ENCODE peak calls at places on chromosomes 7 and 10, in ten cellular contexts. D is neural crest cell, I is vagina, R is cardiac fibroblast, U is astrocyte of the cerebellum, B is GM12865, N is fibroblast of lung, E is kidney, F is A673, V is heart right ventricle. W is an unnamed sample.

GRCh38 chr7:82018226-82018625 is 248.4 kb upstream of the HGF start:
- DNase-seq in D (no peak), I (no peak), R (peak), U (no peak), B (no peak), N (no peak), E (no peak), F (no peak), V (no peak), W (no peak)

GRCh38 chr7:204326-204725 is 12.0 kb downstream of the FAM20C start:
- DNase-seq in D (no peak), I (no peak), R (no peak), U (no peak), B (no peak), N (peak), E (no peak), F (no peak), V (no peak), W (no peak)

GRCh38 chr7:137935849-137936508 is 65.9 kb downstream of the CREB3L2 start:
- DNase-seq in D (no peak), I (no peak), R (no peak), U (no peak), B (peak), N (no peak), E (no peak), F (no peak), V (no peak), W (peak)

GRCh38 chr10:57015187-57015586 is 654.1 kb upstream of the ZWINT start:
- DNase-seq in D (no peak), I (no peak), R (no peak), U (no peak), B (no peak), N (no peak), E (no peak), F (no peak), V (no peak), W (no peak)

GRCh38 chr10:78327778-78328591 is 294.3 kb downstream of the RPS24 start:
- DNase-seq in D (no peak), I (peak), R (no peak), U (no peak), B (no peak), N (no peak), E (no peak), F (no peak), V (no peak), W (no peak)

GRCh38 chr10:48187713-48188541 is 86.6 kb downstream of the FRMPD2 start:
- DNase-seq in D (no peak), I (no peak), R (no peak), U (no peak), B (no peak), N (no peak), E (no peak), F (no peak), V (no peak), W (no peak)

GRCh38 chr7:50727072-50727471 is 55.6 kb downstream of the GRB10 start:
- DNase-seq in D (no peak), I (no peak), R (peak), U (no peak), B (no peak), N (peak), E (no peak), F (no peak), V (no peak), W (peak)

GRCh38 chr7:42070068-42070467 is 166.9 kb downstream of the GLI3 start:
- DNase-seq in D (no peak), I (no peak), R (peak), U (no peak), B (no peak), N (peak), E (no peak), F (no peak), V (no peak), W (no peak)

GRCh38 chr7:66557214-66558200 is 71.2 kb upstream of the KCTD7 start:
- DNase-seq in D (peak), I (no peak), R (peak), U (peak), B (peak), N (peak), E (peak), F (peak), V (peak), W (peak)

GRCh38 chr7:126856691-126857291 is 395.9 kb downstream of the GRM8 start:
- DNase-seq in D (no peak), I (no peak), R (peak), U (no peak), B (peak), N (no peak), E (no peak), F (peak), V (no peak), W (no peak)

GRCh38 chr10:50624866-50625491 is 1.2 kb upstream of the SGMS1 start:
- DNase-seq in D (peak), I (peak), R (peak), U (no peak), B (peak), N (peak), E (no peak), F (peak), V (peak), W (peak)

GRCh38 chr7:37182011-37182478 is 266.6 kb downstream of the ELMO1 start:
- DNase-seq in D (peak), I (no peak), R (peak), U (peak), B (peak), N (peak), E (peak), F (peak), V (peak), W (peak)

GRCh38 chr10:78330884-78331283 is 297.2 kb downstream of the RPS24 start:
- DNase-seq in D (no peak), I (peak), R (no peak), U (no peak), B (no peak), N (no peak), E (no peak), F (no peak), V (no peak), W (no peak)

GRCh38 chr7:45715471-45716352 is 141.5 kb downstream of the ADCY1 start:
- DNase-seq in D (no peak), I (peak), R (no peak), U (no peak), B (no peak), N (no peak), E (no peak), F (no peak), V (no peak), W (no peak)

GRCh38 chr7:141928147-141928894 is 12.1 kb downstream of the OR9A4 start:
- DNase-seq in D (no peak), I (no peak), R (no peak), U (no peak), B (no peak), N (no peak), E (no peak), F (no peak), V (no peak), W (no peak)

GRCh38 chr7:102925962-102926825 is 13.4 kb downstream of the LRRC17 start:
- DNase-seq in D (no peak), I (no peak), R (peak), U (no peak), B (no peak), N (peak), E (no peak), F (peak), V (no peak), W (no peak)

GRCh38 chr7:148872198-148872597 is 11.9 kb downstream of the EZH2 start:
- DNase-seq in D (no peak), I (no peak), R (no peak), U (no peak), B (no peak), N (no peak), E (no peak), F (no peak), V (no peak), W (no peak)

GRCh38 chr7:55493416-55493815 is 78.9 kb downstream of the VOPP1 start:
- DNase-seq in D (no peak), I (no peak), R (no peak), U (no peak), B (no peak), N (peak), E (no peak), F (no peak), V (no peak), W (no peak)

GRCh38 chr10:633279-634245 is 55.9 kb downstream of the DIP2C start:
- DNase-seq in D (no peak), I (no peak), R (no peak), U (no peak), B (no peak), N (no peak), E (peak), F (no peak), V (no peak), W (no peak)

GRCh38 chr10:112429147-112429546 is 17.6 kb downstream of the ZDHHC6 start:
- DNase-seq in D (no peak), I (no peak), R (no peak), U (no peak), B (peak), N (no peak), E (no peak), F (no peak), V (no peak), W (no peak)

GRCh38 chr10:112429654-112430230 is 17.0 kb downstream of the ZDHHC6 start:
- DNase-seq in D (no peak), I (no peak), R (no peak), U (no peak), B (no peak), N (no peak), E (peak), F (no peak), V (no peak), W (no peak)

GRCh38 chr10:112421731-112422130 is 25.0 kb downstream of the ZDHHC6 start:
- DNase-seq in D (no peak), I (no peak), R (no peak), U (no peak), B (no peak), N (peak), E (no peak), F (no peak), V (no peak), W (no peak)

DNA sequence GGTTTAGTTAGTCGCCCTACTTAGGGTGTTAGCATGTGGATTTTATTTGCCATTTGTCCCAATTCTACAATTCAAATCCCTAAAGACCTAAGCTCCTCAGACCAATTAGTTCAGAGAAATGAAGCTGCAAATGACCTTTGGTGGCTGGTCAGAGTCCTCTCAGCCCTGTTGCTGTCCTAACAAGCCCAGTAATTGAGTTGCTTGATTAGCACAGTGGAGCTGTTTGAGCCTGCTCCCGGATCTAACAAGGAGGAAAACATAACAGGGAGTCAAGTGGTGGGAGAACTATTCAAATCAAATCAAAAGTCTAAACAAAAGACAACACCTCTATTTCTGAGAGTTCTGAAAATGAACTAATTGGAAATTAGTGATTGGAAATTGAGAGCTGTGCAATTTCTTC is 22.1 kb downstream of the ZDHHC6 start:
- DNase-seq in D (no peak), I (no peak), R (no peak), U (no peak), B (no peak), N (no peak), E (no peak), F (no peak), V (no peak), W (no peak)
- TF ChIP-seq CTCF in D (no peak), I (no peak), R (no peak), U (no peak), B (no peak), N (no peak), E (no peak), F (no peak), V (no peak), W (no peak)

DNA sequence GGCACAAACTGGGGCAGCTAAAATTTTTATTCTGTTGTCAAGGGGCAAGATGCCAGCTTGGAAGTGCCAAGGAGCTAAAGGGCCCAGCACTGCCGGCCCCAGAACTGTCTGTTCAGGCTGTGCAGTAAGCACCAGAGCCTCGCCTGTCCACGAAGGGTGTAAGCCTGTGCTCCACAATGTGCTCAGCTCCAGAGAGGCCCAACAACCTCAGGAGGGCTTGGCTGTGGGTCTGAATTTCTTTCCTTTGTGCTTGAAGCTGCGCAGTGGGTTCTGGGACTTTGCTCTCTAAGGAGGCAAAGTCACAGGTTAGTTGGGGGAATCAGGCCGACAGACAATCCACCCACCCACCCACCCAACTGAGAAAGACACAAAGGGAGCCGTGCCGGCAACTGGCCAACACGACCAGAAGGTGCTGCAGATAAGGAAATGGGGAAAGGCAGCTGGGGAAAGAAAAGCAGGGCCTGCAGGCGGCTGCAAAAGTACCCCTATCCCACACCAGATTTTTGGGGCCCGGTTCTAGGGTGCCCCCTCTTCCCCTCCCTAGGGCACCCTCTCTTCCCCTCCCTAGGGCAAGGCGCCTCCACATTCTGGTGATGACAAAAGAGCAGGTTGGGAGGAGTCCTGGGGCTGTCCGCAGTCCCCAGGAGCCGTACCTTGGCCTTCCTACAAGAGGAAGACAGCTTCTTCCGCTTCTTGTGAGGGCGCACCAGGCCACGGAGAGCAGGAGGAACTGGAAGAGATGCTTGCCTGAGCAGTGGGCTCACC is 7.7 kb downstream of the DDX56 start:
- DNase-seq in D (no peak), I (no peak), R (no peak), U (no peak), B (no peak), N (no peak), E (no peak), F (no peak), V (no peak), W (no peak)
- TF ChIP-seq CTCF in D (peak), I (no peak), R (no peak), U (no peak), B (no peak), N (no peak), E (no peak), F (no peak), V (no peak), W (no peak)

GRCh38 chr10:119608316-119609155 is 11.8 kb upstream of the TIAL1 start:
- DNase-seq in D (peak), I (no peak), R (no peak), U (no peak), B (peak), N (peak), E (no peak), F (peak), V (peak), W (peak)
- TF ChIP-seq CTCF in D (peak), I (peak), R (peak), U (peak), B (peak), N (peak), E (peak), F (peak), V (peak), W (peak)

GRCh38 chr10:90592903-90593302 is 264.9 kb downstream of the HTR7 start:
- DNase-seq in D (peak), I (no peak), R (peak), U (peak), B (peak), N (peak), E (peak), F (peak), V (peak), W (peak)
- TF ChIP-seq CTCF in D (peak), I (no peak), R (peak), U (peak), B (peak), N (peak), E (no peak), F (peak), V (peak), W (no peak)

DNA sequence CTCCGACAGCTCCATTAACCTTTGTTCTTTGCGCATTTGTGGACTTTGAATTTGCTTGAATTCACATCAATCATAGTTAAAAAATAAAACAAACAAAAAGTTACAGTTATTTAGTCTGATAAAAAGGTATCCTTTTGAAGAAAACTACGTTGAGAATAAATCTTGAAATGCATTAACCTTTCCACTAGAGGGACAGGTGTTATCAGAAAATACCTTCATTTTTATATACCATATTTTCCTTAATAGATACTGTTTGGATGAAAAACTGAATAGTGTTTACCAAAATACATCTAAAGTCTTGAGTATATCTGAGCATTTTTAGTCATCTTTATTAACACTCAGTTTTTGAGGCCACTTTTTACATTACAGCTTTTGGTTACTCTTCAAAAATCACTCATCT is 371.9 kb downstream of the ZWINT start:
- DNase-seq in D (no peak), I (no peak), R (no peak), U (no peak), B (no peak), N (no peak), E (no peak), F (no peak), V (no peak), W (no peak)
- TF ChIP-seq CTCF in D (peak), I (no peak), R (no peak), U (no peak), B (no peak), N (no peak), E (no peak), F (no peak), V (no peak), W (no peak)

DNA sequence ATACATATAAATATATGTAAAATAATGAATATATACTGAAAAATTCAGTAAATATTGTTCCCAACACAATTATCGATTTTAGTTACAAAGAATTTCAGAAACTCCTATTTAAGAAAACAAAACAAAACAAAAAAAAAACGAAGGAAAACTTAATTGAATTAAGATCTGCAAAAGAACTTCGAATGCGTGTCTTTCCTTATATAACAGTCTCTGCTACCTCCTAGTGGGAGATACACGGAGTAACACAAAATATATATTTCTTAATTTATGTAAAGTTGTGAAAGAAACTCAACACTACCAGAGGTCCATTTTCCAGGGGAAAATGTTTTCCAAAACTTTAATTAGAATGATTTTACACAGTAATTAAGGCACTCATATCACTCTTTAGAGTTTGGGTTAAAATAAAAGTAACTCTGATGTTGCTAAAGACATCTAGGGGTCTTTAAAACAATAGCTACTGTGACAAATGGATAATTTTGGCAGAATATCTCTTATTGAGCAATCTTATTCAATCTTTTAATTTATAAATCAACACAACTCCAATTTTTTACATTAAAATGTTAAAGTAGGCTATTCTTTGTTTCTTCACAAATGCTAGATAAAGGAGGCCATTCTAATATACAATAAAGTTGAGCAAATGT is 41.6 kb downstream of the NEBL start:
- DNase-seq in D (no peak), I (no peak), R (peak), U (peak), B (no peak), N (peak), E (no peak), F (peak), V (no peak), W (no peak)
- TF ChIP-seq CTCF in D (peak), I (no peak), R (peak), U (peak), B (no peak), N (peak), E (peak), F (peak), V (peak), W (no peak)

DNA sequence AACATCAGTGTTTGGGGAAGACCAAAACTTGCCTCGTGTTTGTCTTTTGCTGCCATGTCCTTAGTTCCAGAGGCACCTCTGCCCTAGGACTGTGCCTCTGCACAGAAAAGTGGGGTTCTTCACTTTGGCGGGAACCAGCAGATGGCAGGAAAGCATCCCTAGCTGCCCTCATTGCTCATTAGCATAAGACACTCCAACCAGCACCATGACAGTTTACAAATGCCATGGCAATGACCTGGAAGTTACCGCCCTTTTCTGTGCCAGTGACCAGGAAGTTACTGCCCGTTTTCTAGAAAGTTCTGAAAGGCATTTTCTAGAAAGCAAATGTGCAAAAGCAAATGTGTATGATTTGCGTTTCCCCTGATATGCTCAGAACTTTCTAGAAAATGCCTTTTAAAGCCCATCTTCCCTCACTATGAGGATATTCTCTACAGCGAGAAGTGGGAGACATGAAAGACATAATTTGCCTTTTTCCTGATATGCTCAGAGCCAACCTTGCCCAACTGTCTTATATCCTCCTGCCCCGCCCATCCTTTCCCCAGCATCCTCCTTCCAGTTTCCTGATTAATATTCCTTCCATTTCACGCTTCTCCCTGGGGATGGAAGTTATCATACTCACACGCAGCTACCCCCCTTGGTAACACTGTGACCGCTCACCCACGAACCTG is 258.1 kb downstream of the USP6NL start:
- DNase-seq in D (no peak), I (no peak), R (no peak), U (no peak), B (no peak), N (no peak), E (no peak), F (no peak), V (no peak), W (no peak)
- TF ChIP-seq CTCF in D (no peak), I (no peak), R (no peak), U (no peak), B (no peak), N (no peak), E (no peak), F (no peak), V (no peak), W (no peak)

W was measured in activated CD8-positive, alpha-beta T cell treated with anti-CD3 and anti-CD28 coated beads for 36 hours.